ENCODE peak calls at places on chromosomes 13 and 19, in five cellular contexts. I is A549, E is HCT116, C is endothelial cell of umbilical vein, K is H1. M is an unnamed sample.

GRCh38 chr13:106393776-106394175 is 141.7 kb downstream of the EFNB2 start:
- DNase-seq in E (no peak), C (no peak), K (no peak), I (no peak), M (no peak)

GRCh38 chr19:45976180-45976579 is 2.5 kb upstream of the NOVA2 start:
- DNase-seq in I (no peak), K (no peak), C (no peak), E (no peak), M (no peak)

GRCh38 chr19:45569619-45570421 is 14.8 kb downstream of the OPA3 start:
- DNase-seq in I (peak; percentile 76), E (peak; percentile 24), C (peak; percentile 41), K (peak; percentile 96), M (peak; percentile 52)

GRCh38 chr13:78054152-78054551 is 135.5 kb upstream of the EDNRB start:
- DNase-seq in K (no peak), E (no peak), I (no peak), C (no peak), M (no peak)

GRCh38 chr13:59086147-59086546 is 1077.6 kb downstream of the DIAPH3 start:
- DNase-seq in C (peak; percentile 28), I (no peak), K (no peak), E (no peak), M (no peak)

GRCh38 chr19:56273563-56274117 is 1.1 kb downstream of the EDDM13 start:
- DNase-seq in C (peak; percentile 80), K (no peak), I (no peak), E (no peak), M (no peak)

GRCh38 chr19:13859361-13859880 is 17.5 kb upstream of the NANOS3 start:
- DNase-seq in I (peak; percentile 76), K (no peak), C (peak; percentile 64), E (no peak), M (peak; percentile 46)

GRCh38 chr13:36919833-36920611 is at the start of gene SMAD9:
- DNase-seq in E (peak; percentile 1), K (peak; percentile 68), C (peak; percentile 58), I (peak; percentile 18), M (peak; percentile 64)

GRCh38 chr13:24097064-24097463 is 63.5 kb upstream of the SPATA13 start:
- DNase-seq in C (no peak), I (peak; percentile 5), K (no peak), E (no peak), M (peak; percentile 63)

GRCh38 chr19:1102407-1103106 is 1.2 kb upstream of the GPX4 start:
- DNase-seq in K (no peak), I (peak; percentile 94), E (peak; percentile 95), C (peak; percentile 95), M (peak; percentile 54)

GRCh38 chr13:93038187-93038586 is 188.4 kb upstream of the GPC6 start:
- DNase-seq in I (no peak), E (no peak), K (no peak), C (no peak), M (no peak)

GRCh38 chr13:41909524-41909923 is 51.4 kb downstream of the VWA8 start:
- DNase-seq in C (no peak), K (no peak), I (no peak), E (no peak), M (no peak)

GRCh38 chr13:39023761-39024160 is 14.1 kb downstream of the PROSER1 start:
- DNase-seq in E (no peak), I (no peak), K (no peak), C (no peak), M (no peak)

GRCh38 chr13:108225440-108225839 is 7.2 kb downstream of the ABHD13 start:
- DNase-seq in K (no peak), C (no peak), E (no peak), I (no peak), M (peak; percentile 37)

GRCh38 chr13:99193152-99193551 is 7.5 kb upstream of the UBAC2 start:
- DNase-seq in C (no peak), I (no peak), E (no peak), K (no peak), M (no peak)

GRCh38 chr13:99198630-99199029 is 2.0 kb upstream of the UBAC2 start:
- DNase-seq in I (no peak), E (no peak), C (no peak), K (no peak), M (no peak)

GRCh38 chr13:99197257-99197651 is 3.4 kb upstream of the UBAC2 start:
- DNase-seq in E (no peak), I (no peak), C (no peak), K (no peak), M (no peak)

GRCh38 chr13:99199541-99200432 is 867 bp upstream of the UBAC2 start:
- DNase-seq in E (no peak), I (no peak), C (peak; percentile 39), K (no peak), M (no peak)

DNA sequence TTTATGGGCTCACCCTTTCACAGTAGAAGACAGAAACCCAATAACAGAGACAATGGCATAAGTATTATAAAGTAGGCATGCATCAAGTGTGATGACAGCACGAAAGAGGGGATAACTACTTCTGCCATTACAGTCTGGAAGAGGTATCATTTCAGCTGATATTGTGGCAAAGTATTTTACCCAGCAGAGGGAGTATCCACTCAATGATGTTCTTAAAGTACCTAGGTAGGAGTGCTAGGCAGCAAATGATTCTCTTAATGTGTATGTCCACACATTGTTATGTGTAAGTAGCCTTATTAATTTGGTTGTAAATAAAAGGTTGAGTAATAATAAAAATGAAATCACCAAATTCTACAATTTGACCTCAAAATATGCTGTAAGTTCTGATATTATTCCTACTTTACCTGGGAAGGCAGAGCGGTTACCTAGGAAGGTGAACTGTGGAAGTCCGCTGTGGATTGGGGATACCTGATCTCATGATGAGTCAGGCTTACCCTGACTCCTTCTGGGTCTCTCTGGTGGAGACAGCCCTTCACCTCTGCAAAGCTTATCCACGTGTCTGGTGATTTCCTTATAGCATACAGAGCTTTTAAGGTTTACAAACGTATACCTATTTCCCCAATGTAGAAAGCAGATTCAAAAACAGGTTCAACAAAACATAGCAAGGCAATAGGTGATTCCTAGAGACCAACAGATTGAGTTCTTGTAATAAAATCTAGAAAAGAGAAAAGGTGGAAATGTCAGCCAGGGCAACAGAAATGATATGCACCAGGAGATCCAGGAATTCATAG is 4.0 kb upstream of the UBAC2 start:
- DNase-seq in E (peak; percentile 54), K (no peak), I (no peak), C (peak; percentile 12), M (peak; percentile 36)
- TF ChIP-seq MAX in E (no peak), K (no peak), I (no peak), C (no peak), M (no peak)

DNA sequence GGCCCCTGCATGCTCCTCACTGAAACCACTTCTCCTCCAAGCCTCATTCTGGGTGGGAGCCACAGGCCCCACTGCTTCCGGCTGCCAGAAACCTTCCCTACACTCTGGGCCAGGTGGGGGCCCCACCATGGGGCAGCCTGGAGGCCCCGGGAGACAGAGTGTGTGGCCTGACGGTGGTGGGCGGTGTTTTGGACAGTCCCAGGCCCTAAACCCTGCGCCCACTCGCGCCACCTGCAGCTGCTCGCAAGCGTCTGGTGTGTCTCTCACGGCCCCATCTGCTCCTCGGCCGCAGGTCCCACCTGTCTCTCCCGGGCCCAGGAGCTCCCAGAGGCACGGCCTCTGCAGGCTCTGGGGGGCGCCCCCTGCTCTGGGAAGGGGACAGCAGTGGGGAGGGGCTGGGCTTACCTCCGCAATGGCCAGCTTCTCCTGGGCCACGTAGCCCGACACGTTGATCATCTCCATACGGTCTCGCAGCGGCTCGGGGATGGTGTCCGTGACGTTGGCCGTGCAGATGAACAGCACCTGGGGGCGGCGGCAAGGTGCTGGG is 5.6 kb downstream of the RPL36 start:
- DNase-seq in I (no peak), C (no peak), K (peak; percentile 55), E (no peak), M (no peak)
- TF ChIP-seq POLR2A in I (no peak), C (peak; percentile 28), K (no peak), E (no peak), M (no peak)

GRCh38 chr19:19643158-19644053 is at the start of gene GMIP:
- DNase-seq in C (peak; percentile 45), I (peak; percentile 44), K (peak; percentile 99), E (peak; percentile 36), M (peak; percentile 88)
- TF ChIP-seq MAX in C (no peak), I (no peak), K (no peak), E (no peak), M (no peak)

GRCh38 chr19:30028992-30029343 is 86.9 kb downstream of the URI1 start:
- DNase-seq in C (no peak), E (no peak), I (no peak), K (no peak), M (no peak)

GRCh38 chr19:30024091-30024490 is 82.1 kb downstream of the URI1 start:
- DNase-seq in K (no peak), I (no peak), C (no peak), E (no peak), M (no peak)

GRCh38 chr19:30029721-30030510 is 87.9 kb downstream of the URI1 start:
- DNase-seq in K (no peak), I (peak; percentile 54), E (peak; percentile 2), C (peak; percentile 39), M (no peak)

GRCh38 chr19:30026933-30027332 is 84.9 kb downstream of the URI1 start:
- DNase-seq in K (no peak), C (no peak), E (no peak), I (no peak), M (no peak)

GRCh38 chr19:30028118-30028991 is 86.3 kb downstream of the URI1 start:
- DNase-seq in K (no peak), C (no peak), I (no peak), E (no peak), M (no peak)
- TF ChIP-seq POLR2A in K (no peak), C (no peak), I (no peak), E (no peak), M (no peak)

GRCh38 chr13:102693250-102693649 is 1.6 kb downstream of the METTL21C start:
- DNase-seq in I (no peak), C (no peak), K (no peak), E (no peak), M (no peak)

GRCh38 chr13:102690883-102691282 is 4.0 kb downstream of the METTL21C start:
- DNase-seq in E (no peak), K (no peak), I (no peak), C (no peak), M (no peak)

GRCh38 chr13:102694944-102695343 is at the start of gene METTL21C:
- DNase-seq in K (no peak), I (no peak), C (no peak), E (no peak), M (no peak)

GRCh38 chr13:102696465-102696864 is 1.6 kb upstream of the METTL21C start:
- DNase-seq in E (no peak), K (no peak), I (no peak), C (no peak), M (no peak)

GRCh38 chr13:102693781-102694180 is 1.1 kb downstream of the METTL21C start:
- DNase-seq in C (peak; percentile 25), K (no peak), I (no peak), E (no peak), M (no peak)
- TF ChIP-seq MAX in C (no peak), K (no peak), I (no peak), E (no peak), M (no peak)